ENCODE peak calls at places on chromosomes 7 and 10, in ten cellular contexts. P is bronchial epithelial cell, E is cardiac fibroblast, M is right lobe of liver, D is A549, G is sigmoid colon, R is nephron progenitor cell, V is thyroid gland, Q is astrocyte, T is AG09319. Z is an unnamed sample.

GRCh38 chr7:39650676-39651075 is 27.3 kb downstream of the RALA start:
- DNase-seq in E (peak), P (no peak), G (peak), V (no peak), T (peak), R (no peak), D (no peak), M (no peak), Q (peak), Z (no peak)

GRCh38 chr7:1647961-1648631 is 22.0 kb upstream of the ELFN1 start:
- DNase-seq in Q (no peak), R (peak), G (no peak), E (peak), T (no peak), M (peak), V (no peak), D (no peak), P (no peak), Z (no peak)

GRCh38 chr7:27640914-27641570 is 21.6 kb downstream of the HIBADH start:
- DNase-seq in D (peak), T (no peak), V (peak), E (peak), P (peak), R (no peak), Q (peak), G (no peak), M (peak), Z (peak)

GRCh38 chr10:29068984-29069383 is 219.9 kb upstream of the LYZL1 start:
- DNase-seq in M (no peak), D (no peak), P (no peak), V (no peak), R (no peak), E (no peak), G (no peak), T (no peak), Q (no peak), Z (no peak)

GRCh38 chr7:127393370-127394058 is 1.0 kb upstream of the ZNF800 start:
- DNase-seq in T (no peak), G (peak), V (peak), M (no peak), R (peak), P (no peak), E (peak), D (no peak), Q (peak), Z (no peak)

GRCh38 chr10:104339469-104340098 is 1.3 kb upstream of the ITPRIP start:
- DNase-seq in Q (peak), V (peak), T (no peak), D (no peak), R (no peak), P (peak), E (peak), M (peak), G (peak), Z (no peak)

GRCh38 chr10:14340051-14340744 is 9.5 kb upstream of the FRMD4A start:
- DNase-seq in R (no peak), D (no peak), P (no peak), G (no peak), E (no peak), Q (no peak), V (no peak), M (no peak), T (no peak), Z (no peak)

GRCh38 chr10:51171946-51172345 is 97.7 kb downstream of the PRKG1 start:
- DNase-seq in P (peak), E (peak), T (no peak), D (no peak), V (no peak), M (no peak), R (no peak), G (no peak), Q (no peak), Z (no peak)

GRCh38 chr10:127694580-127695193 is 42.3 kb upstream of the FOXI2 start:
- DNase-seq in P (peak), Q (no peak), V (no peak), T (no peak), R (peak), G (no peak), D (peak), E (no peak), M (no peak), Z (peak)

GRCh38 chr7:90933041-90933440 is 331.2 kb upstream of the FZD1 start:
- DNase-seq in D (no peak), E (no peak), Q (no peak), M (no peak), V (no peak), R (no peak), G (no peak), T (no peak), P (no peak), Z (no peak)

GRCh38 chr7:121330053-121330833 is 1.4 kb downstream of the WNT16 start:
- DNase-seq in E (no peak), D (no peak), R (peak), V (peak), Q (no peak), T (no peak), M (no peak), P (no peak), G (no peak), Z (no peak)

GRCh38 chr10:77176224-77176623 is 461.4 kb downstream of the KCNMA1 start:
- DNase-seq in Q (no peak), M (no peak), E (no peak), G (no peak), R (no peak), V (no peak), T (no peak), D (no peak), P (no peak), Z (no peak)

GRCh38 chr7:135713836-135714470 is 14.0 kb downstream of the SLC13A4 start:
- DNase-seq in Q (no peak), R (no peak), G (no peak), T (no peak), V (no peak), P (no peak), M (no peak), E (no peak), D (no peak), Z (no peak)

GRCh38 chr7:135714534-135715009 is 13.4 kb downstream of the SLC13A4 start:
- DNase-seq in V (no peak), G (no peak), Q (peak), D (peak), E (peak), P (peak), R (peak), T (no peak), M (no peak), Z (peak)

GRCh38 chr7:135710417-135711138 is 17.4 kb downstream of the SLC13A4 start:
- DNase-seq in R (peak), D (peak), Q (no peak), M (no peak), P (no peak), E (no peak), T (no peak), V (no peak), G (no peak), Z (no peak)

GRCh38 chr7:135712796-135713195 is 15.2 kb downstream of the SLC13A4 start:
- DNase-seq in D (no peak), V (no peak), P (no peak), R (no peak), T (no peak), E (peak), Q (no peak), G (no peak), M (no peak), Z (no peak)

DNA sequence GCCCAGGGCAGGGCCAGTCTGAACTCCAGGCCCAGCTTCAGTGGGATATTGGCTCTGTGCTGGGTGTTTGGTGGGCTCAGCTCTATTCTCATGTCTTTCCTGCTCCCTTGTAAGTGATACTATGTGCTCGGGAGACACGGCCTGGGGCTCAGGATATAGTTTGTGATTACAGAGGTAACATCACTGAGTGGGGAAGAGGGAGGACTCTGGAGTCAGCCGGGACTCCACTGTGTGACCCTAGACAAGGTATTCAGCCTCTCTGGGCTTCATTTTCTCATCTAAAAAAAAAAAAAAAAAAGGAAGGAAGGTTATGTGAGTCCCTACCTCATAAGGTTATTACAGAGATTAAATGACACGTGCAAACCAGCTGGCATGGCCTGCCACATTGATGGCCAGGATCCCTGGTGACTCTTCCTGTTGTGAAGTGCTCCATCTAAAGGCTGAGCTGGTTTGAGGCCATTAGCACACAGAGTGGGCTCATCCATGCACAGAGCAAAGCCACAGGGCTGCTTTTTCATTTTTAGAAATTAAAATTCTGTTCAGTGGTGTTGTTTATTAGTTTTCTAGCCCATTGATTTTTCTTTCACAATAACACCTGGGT is 15.7 kb downstream of the SLC13A4 start:
- DNase-seq in T (no peak), G (no peak), E (peak), V (no peak), D (no peak), P (no peak), R (no peak), Q (no peak), M (no peak), Z (no peak)
- TF ChIP-seq CTCF in T (no peak), G (no peak), E (no peak), V (no peak), D (no peak), P (no peak), R (no peak), Q (no peak), M (no peak), Z (no peak)

GRCh38 chr7:96679886-96680285 is 29.8 kb downstream of the SEM1 start:
- DNase-seq in T (no peak), P (no peak), M (no peak), R (no peak), Q (no peak), E (no peak), V (no peak), G (no peak), D (no peak), Z (no peak)
- TF ChIP-seq CTCF in T (no peak), P (no peak), M (no peak), R (no peak), Q (no peak), E (no peak), V (no peak), G (no peak), D (no peak), Z (no peak)

DNA sequence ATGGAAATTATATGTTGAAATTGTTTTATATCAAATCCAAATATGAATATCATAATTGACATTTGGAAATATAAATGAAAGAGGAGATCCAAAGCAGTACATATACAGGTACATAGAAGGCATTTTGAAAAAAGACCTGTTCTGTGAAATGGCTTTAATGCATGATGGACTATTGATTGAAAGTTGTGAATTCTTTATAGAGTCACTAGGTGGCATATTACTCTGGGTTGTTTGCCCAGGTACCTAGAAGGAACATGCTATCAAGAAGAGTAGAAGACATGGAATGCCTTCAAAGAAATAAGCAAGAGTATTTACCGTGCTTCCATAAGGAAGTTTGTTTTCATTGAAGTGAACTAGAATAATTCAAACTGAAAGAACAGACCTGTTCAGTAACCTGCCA is 160.0 kb upstream of the ANK3 start:
- DNase-seq in R (no peak), G (no peak), Q (no peak), V (no peak), D (peak), P (peak), E (peak), T (no peak), M (no peak), Z (peak)
- TF ChIP-seq CTCF in R (peak), G (no peak), Q (peak), V (no peak), D (peak), P (peak), E (peak), T (peak), M (peak), Z (peak)

GRCh38 chr7:138863931-138864330 is 65.9 kb upstream of the ATP6V0A4 start:
- DNase-seq in V (no peak), M (no peak), R (no peak), T (no peak), D (no peak), E (no peak), G (no peak), P (no peak), Q (no peak), Z (no peak)
- TF ChIP-seq CTCF in V (no peak), M (no peak), R (no peak), T (no peak), D (no peak), E (no peak), G (no peak), P (no peak), Q (no peak), Z (no peak)

GRCh38 chr10:93491589-93492121 is 4.8 kb upstream of the CEP55 start:
- DNase-seq in P (no peak), E (no peak), V (no peak), Q (no peak), M (no peak), G (no peak), D (no peak), T (no peak), R (no peak), Z (no peak)

GRCh38 chr10:93488956-93489528 is 6.9 kb upstream of the MYOF start:
- DNase-seq in V (no peak), Q (no peak), P (no peak), D (no peak), R (no peak), G (no peak), T (no peak), M (no peak), E (peak), Z (no peak)

GRCh38 chr10:93481931-93482834 is at the start of gene MYOF:
- DNase-seq in M (peak), P (peak), Q (peak), D (peak), E (peak), G (peak), T (peak), R (peak), V (peak), Z (peak)

GRCh38 chr10:93481213-93481930 is 762 bp downstream of the MYOF start:
- DNase-seq in T (no peak), Q (no peak), M (no peak), E (peak), V (no peak), G (peak), D (no peak), P (no peak), R (no peak), Z (no peak)

DNA sequence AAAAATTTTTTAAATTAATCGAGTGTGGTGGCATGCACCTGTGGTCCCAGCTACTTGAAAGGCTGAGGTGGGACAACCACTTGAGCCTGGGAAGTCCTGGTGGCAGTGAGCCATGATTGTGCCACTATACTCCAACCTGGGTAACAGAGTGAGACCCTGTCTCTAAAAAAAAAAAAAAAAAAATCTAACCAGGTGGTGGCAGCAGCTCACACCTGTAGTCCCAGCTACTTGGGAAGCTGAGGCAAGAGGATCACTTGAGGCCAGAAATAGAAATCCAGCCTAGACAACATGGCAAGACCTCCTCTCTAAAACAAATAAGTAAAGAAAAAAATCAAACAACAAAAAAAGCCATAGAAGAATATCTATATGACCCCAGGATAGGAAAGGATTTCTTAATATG is 3.6 kb upstream of the MYOF start:
- DNase-seq in D (no peak), P (no peak), V (no peak), Q (no peak), E (no peak), M (no peak), R (no peak), T (no peak), G (no peak), Z (no peak)
- TF ChIP-seq CTCF in D (peak), P (no peak), V (no peak), Q (no peak), E (no peak), M (no peak), R (no peak), T (no peak), G (no peak), Z (no peak)

GRCh38 chr10:94524146-94524545 is 21.4 kb upstream of the HELLS start:
- DNase-seq in M (no peak), G (no peak), E (peak), R (no peak), P (no peak), V (no peak), Q (peak), T (no peak), D (no peak), Z (no peak)
- TF ChIP-seq CTCF in M (no peak), G (no peak), E (no peak), R (no peak), P (no peak), V (no peak), Q (no peak), T (no peak), D (no peak), Z (no peak)

GRCh38 chr10:2942937-2943336 is 124.4 kb upstream of the PFKP start:
- DNase-seq in G (no peak), Q (no peak), E (no peak), V (no peak), P (no peak), M (no peak), T (no peak), D (no peak), R (no peak), Z (no peak)

GRCh38 chr10:2933924-2934323 is 133.4 kb upstream of the PFKP start:
- DNase-seq in G (no peak), D (no peak), V (no peak), E (no peak), P (no peak), M (no peak), R (no peak), Q (no peak), T (no peak), Z (no peak)

GRCh38 chr10:2935647-2936386 is 131.5 kb upstream of the PFKP start:
- DNase-seq in M (no peak), E (no peak), D (no peak), V (no peak), G (no peak), R (no peak), Q (no peak), P (no peak), T (no peak), Z (no peak)

GRCh38 chr10:2936816-2937215 is 130.5 kb upstream of the PFKP start:
- DNase-seq in E (no peak), M (no peak), G (no peak), P (no peak), Q (peak), T (no peak), V (peak), D (no peak), R (no peak), Z (no peak)

DNA sequence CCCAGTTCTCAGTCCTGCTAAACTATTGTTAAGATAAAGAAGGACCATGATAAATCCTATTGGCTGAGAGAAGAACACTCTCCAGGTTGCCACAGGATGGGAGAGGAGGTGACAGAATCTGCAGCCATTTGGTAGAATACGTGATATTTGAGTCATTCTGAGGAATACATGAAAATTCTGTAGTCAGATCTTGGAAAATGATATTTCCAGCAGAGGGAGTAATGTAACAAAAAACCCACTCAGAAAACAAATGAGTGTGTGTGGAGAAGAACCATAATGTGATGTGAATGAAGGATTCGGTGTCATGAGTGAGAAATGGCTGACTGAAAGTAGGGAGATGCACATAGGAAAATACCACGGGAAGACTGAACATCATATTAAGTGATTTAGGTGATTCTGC is 128.5 kb upstream of the PFKP start:
- DNase-seq in R (no peak), E (peak), M (no peak), G (no peak), V (no peak), Q (no peak), T (no peak), P (no peak), D (no peak), Z (no peak)
- TF ChIP-seq CTCF in R (no peak), E (no peak), M (no peak), G (no peak), V (no peak), Q (no peak), T (peak), P (no peak), D (peak), Z (no peak)

GRCh38 chr10:79496896-79497295 is 15.4 kb upstream of the EIF5AL1 start:
- DNase-seq in M (no peak), P (no peak), D (no peak), E (no peak), V (no peak), G (no peak), T (no peak), Q (no peak), R (no peak), Z (no peak)

GRCh38 chr10:79505771-79506351 is 6.5 kb upstream of the EIF5AL1 start:
- DNase-seq in P (no peak), M (no peak), V (no peak), T (no peak), Q (no peak), E (no peak), G (no peak), D (no peak), R (no peak), Z (no peak)

GRCh38 chr10:79507436-79508167 is 4.7 kb upstream of the EIF5AL1 start:
- DNase-seq in M (no peak), Q (no peak), G (no peak), E (no peak), V (peak), R (no peak), D (no peak), T (no peak), P (no peak), Z (no peak)

GRCh38 chr10:79498431-79498830 is 13.9 kb upstream of the EIF5AL1 start:
- DNase-seq in D (no peak), T (no peak), M (no peak), P (no peak), E (no peak), R (no peak), Q (no peak), G (no peak), V (no peak), Z (no peak)

GRCh38 chr10:79502561-79503309 is 9.6 kb upstream of the EIF5AL1 start:
- DNase-seq in T (no peak), G (no peak), Q (no peak), R (peak), D (no peak), V (peak), P (peak), E (peak), M (no peak), Z (peak)
- TF ChIP-seq CTCF in T (peak), G (no peak), Q (peak), R (peak), D (peak), V (peak), P (peak), E (peak), M (peak), Z (peak)

GRCh38 chr10:99631496-99631895 is 11.3 kb upstream of the SLC25A28 start:
- DNase-seq in R (no peak), V (no peak), G (no peak), E (no peak), M (no peak), T (no peak), D (no peak), P (peak), Q (peak), Z (no peak)

GRCh38 chr10:99629625-99629978 is 9.4 kb upstream of the SLC25A28 start:
- DNase-seq in V (no peak), T (no peak), P (no peak), G (no peak), M (no peak), Q (no peak), R (no peak), E (no peak), D (no peak), Z (no peak)

GRCh38 chr10:99628923-99629624 is 8.8 kb upstream of the SLC25A28 start:
- DNase-seq in T (no peak), D (no peak), M (no peak), V (no peak), E (no peak), G (no peak), R (no peak), P (peak), Q (no peak), Z (no peak)

GRCh38 chr10:99630991-99631390 is 10.8 kb upstream of the SLC25A28 start:
- DNase-seq in Q (peak), T (no peak), V (no peak), P (peak), R (no peak), G (no peak), M (no peak), E (peak), D (no peak), Z (no peak)

DNA sequence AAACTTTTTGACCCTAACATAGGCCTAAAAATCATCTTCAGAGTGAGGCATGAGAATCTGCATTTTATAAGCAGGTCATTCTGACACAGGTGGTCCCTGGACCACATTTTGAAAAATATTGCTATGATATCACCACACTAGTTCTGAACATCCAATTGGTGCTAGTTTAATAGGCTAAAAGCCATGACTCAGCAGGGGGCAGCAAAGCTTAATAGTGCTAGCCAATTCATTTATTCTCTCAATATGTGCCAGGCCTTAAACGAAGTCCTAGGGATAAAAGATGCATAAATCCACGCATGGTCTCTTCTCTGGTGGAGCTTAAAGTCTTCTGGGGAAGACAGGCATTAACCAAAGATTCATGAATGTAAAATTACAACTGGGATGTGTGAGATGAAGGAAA is 10.2 kb upstream of the SLC25A28 start:
- DNase-seq in Q (peak), D (no peak), G (no peak), P (peak), M (peak), R (no peak), V (no peak), T (peak), E (peak), Z (peak)
- TF ChIP-seq CTCF in Q (peak), D (peak), G (no peak), P (peak), M (peak), R (no peak), V (no peak), T (peak), E (peak), Z (no peak)